ENCODE peak calls at places on chromosomes 5 and 9, in six cellular contexts. S, O, P, E, N and Y are unnamed samples.

GRCh38 chr5:151614565-151614964 is 23.4 kb upstream of the FAT2 start:
- DNase-seq in S (no peak), O (peak; percentile 20), P (no peak), E (no peak), N (no peak), Y (no peak)

GRCh38 chr9:72396247-72397091 is 31.5 kb upstream of the ZFAND5 start:
- DNase-seq in S (no peak), O (no peak), P (peak; percentile 54), E (no peak), N (no peak), Y (no peak)

GRCh38 chr9:124054671-124055212 is 43.2 kb downstream of the LHX2 start:
- DNase-seq in S (no peak), O (peak; percentile 20), P (peak; percentile 26), E (peak; percentile 49), N (peak; percentile 87), Y (no peak)

GRCh38 chr5:102893942-102894341 is 138.8 kb downstream of the PAM start:
- DNase-seq in S (no peak), O (no peak), P (no peak), E (no peak), N (no peak), Y (no peak)

GRCh38 chr9:93268551-93269314 is 84.8 kb downstream of the WNK2 start:
- DNase-seq in S (no peak), O (no peak), P (no peak), E (peak; percentile 53), N (no peak), Y (peak; percentile 43)

GRCh38 chr9:27701664-27702063 is 128.4 kb upstream of the C9orf72 start:
- DNase-seq in S (no peak), O (no peak), P (no peak), E (no peak), N (no peak), Y (no peak)

GRCh38 chr5:148113243-148113642 is 49.5 kb downstream of the SPINK5 start:
- DNase-seq in S (no peak), O (no peak), P (no peak), E (no peak), N (no peak), Y (no peak)

GRCh38 chr9:113173341-113173740 is 22.5 kb downstream of the SLC31A2 start:
- DNase-seq in S (no peak), O (no peak), P (no peak), E (no peak), N (no peak), Y (no peak)

GRCh38 chr9:86353591-86354047 is 591 bp downstream of the TUT7 start:
- DNase-seq in S (no peak), O (no peak), P (peak; percentile 10), E (no peak), N (no peak), Y (no peak)

GRCh38 chr5:54883374-54884194 is 101.8 kb downstream of the ESM1 start:
- DNase-seq in S (peak; percentile 81), O (peak; percentile 24), P (no peak), E (no peak), N (no peak), Y (no peak)

GRCh38 chr5:51810592-51810991 is 427.3 kb downstream of the ISL1 start:
- DNase-seq in S (no peak), O (no peak), P (no peak), E (no peak), N (no peak), Y (no peak)

GRCh38 chr5:145960848-145961600 is 24.6 kb downstream of the SH3RF2 start:
- DNase-seq in S (no peak), O (no peak), P (no peak), E (no peak), N (no peak), Y (no peak)

GRCh38 chr5:115507682-115508081 is 36.9 kb downstream of the FEM1C start:
- DNase-seq in S (no peak), O (no peak), P (no peak), E (no peak), N (no peak), Y (no peak)

GRCh38 chr5:154296525-154297159 is 106.1 kb downstream of the GALNT10 start:
- DNase-seq in S (no peak), O (no peak), P (no peak), E (no peak), N (no peak), Y (no peak)

GRCh38 chr9:14314424-14314928 is 535 bp upstream of the NFIB start:
- DNase-seq in S (no peak), O (peak; percentile 30), P (peak; percentile 57), E (no peak), N (no peak), Y (no peak)

GRCh38 chr5:127233590-127233989 is 57.0 kb upstream of the MEGF10 start:
- DNase-seq in S (no peak), O (no peak), P (no peak), E (no peak), N (no peak), Y (no peak)

GRCh38 chr9:93108301-93109041 is 12.5 kb downstream of the CARD19 start:
- DNase-seq in S (no peak), O (peak; percentile 39), P (no peak), E (no peak), N (no peak), Y (no peak)

GRCh38 chr9:108142504-108143201 is 653.1 kb upstream of the KLF4 start:
- DNase-seq in S (peak; percentile 45), O (no peak), P (no peak), E (no peak), N (no peak), Y (no peak)

GRCh38 chr5:88682797-88683496 is 200.0 kb downstream of the MEF2C start:
- DNase-seq in S (no peak), O (no peak), P (no peak), E (no peak), N (no peak), Y (no peak)

GRCh38 chr5:160398806-160399205 is 1.0 kb downstream of the FAM200C start:
- DNase-seq in S (no peak), O (no peak), P (no peak), E (no peak), N (no peak), Y (no peak)

GRCh38 chr9:91001146-91001611 is 199.6 kb downstream of the SYK start:
- DNase-seq in S (no peak), O (no peak), P (no peak), E (no peak), N (no peak), Y (no peak)

GRCh38 chr9:116414374-116414773 is 260.8 kb downstream of the PAPPA start:
- DNase-seq in S (no peak), O (no peak), P (no peak), E (no peak), N (no peak), Y (no peak)

DNA sequence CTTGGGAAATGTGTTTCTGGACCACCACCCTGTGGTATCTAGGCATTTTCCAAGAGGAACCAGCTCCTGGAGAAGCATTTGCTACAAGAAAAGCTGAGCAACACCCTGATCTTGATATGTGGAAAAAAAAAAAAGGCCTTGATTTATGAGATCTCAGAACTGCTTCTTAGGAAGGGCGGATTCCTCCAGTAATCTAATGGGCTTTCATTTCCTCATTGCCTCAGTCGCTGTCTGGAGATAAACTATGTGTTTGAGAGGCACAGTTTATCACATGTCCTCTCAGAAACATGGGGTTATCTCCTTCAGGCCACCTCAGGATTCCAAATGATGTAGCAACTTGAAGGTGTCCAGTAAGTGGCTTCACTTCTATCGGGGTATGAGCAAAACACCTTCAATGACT is 56.5 kb upstream of the ZNF622 start:
- DNase-seq in S (no peak), O (no peak), P (no peak), E (no peak), N (no peak), Y (no peak)
- TF ChIP-seq TAF1 in S (no peak), O (no peak), P (no peak), E (no peak), N (no peak), Y (no peak)

GRCh38 chr9:34611811-34612787 is at the start of gene RPP25L:
- DNase-seq in S (peak; percentile 88), O (peak; percentile 85), P (peak; percentile 62), E (peak; percentile 91), N (no peak), Y (peak; percentile 96)
- TF ChIP-seq POLR2A in S (no peak), O (peak; percentile 87), P (peak; percentile 82), E (peak; percentile 73), N (peak; percentile 99), Y (peak; percentile 82)

GRCh38 chr5:180627386-180628120 is 21.8 kb downstream of the FLT4 start:
- DNase-seq in S (no peak), O (no peak), P (no peak), E (no peak), N (no peak), Y (no peak)

GRCh38 chr5:180625791-180626660 is 23.4 kb downstream of the FLT4 start:
- DNase-seq in S (no peak), O (no peak), P (no peak), E (no peak), N (no peak), Y (no peak)

GRCh38 chr5:180625125-180625790 is 24.1 kb downstream of the FLT4 start:
- DNase-seq in S (no peak), O (no peak), P (no peak), E (no peak), N (no peak), Y (no peak)

GRCh38 chr5:180628211-180628610 is 21.2 kb downstream of the FLT4 start:
- DNase-seq in S (no peak), O (no peak), P (no peak), E (no peak), N (no peak), Y (no peak)

DNA sequence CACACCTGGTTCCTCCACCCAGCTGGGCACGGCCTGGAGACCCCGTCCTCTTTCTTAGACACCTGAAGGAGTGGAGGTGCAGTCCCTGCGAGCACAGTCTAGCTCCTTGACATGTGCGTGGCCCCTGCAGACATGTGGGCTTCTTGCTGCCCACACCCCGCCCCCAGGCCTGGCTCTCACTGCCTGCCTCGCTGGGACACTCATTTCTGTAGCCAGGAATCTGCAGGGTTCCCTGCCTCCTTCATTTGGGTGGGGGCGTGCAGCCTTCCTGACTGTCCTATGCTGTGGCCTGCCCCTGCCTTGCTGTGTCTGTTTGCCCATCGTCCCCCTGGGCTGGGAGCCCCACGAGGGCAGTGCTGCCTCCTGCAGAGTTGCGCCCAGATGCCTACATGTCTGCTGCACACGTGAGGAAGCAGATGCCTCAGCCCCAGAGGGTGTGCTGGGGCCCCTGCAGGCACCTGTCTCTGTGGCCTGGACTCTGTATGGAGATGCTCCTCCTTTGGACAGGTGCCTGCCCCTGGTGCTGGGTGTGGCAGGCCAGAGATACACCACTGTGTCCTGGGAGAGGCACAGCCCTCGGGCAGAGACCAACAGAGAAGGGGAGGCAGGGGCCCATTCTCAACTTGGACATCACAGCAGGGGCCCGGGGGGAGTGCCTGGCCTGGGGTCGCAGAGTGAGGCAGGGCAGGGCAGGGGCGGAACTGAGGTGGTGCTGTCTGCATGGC is 22.6 kb downstream of the FLT4 start:
- DNase-seq in S (no peak), O (no peak), P (no peak), E (no peak), N (no peak), Y (no peak)
- TF ChIP-seq TAF1 in S (no peak), O (no peak), P (no peak), E (no peak), N (no peak), Y (no peak)

DNA sequence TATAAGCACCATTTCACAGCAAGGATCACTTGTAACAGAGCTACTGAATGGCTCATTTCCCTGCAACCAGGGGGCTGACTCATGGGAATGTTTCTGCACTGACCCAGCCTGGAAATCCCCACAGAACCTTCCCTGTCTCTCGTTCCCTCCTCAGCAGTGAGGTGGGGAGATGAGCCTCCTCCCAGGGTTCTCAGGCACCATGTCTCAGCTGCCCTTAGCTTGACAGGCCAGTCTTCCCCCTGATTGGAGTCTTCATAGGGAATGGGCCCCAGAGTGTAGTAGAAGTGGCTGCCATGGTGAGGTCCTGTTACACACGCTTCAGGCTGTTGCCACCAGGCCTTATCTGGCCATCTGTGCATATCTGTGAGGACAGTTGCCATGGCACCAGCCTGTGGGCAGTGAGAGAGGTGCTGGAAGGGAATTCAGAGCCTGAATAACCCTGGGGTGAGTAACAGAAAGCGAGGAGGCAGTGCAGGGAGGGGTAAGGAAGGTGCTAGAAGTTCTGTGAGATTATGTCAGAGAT is 324.4 kb downstream of the ENC1 start:
- DNase-seq in S (no peak), O (no peak), P (peak; percentile 15), E (no peak), N (peak; percentile 53), Y (no peak)
- TF ChIP-seq POLR2A in S (no peak), O (no peak), P (no peak), E (no peak), N (no peak), Y (no peak)